ENCODE peak calls at places on chromosome 13, in four cellular contexts. A is bronchial epithelial cell, Q is AG10803, Z is HFF-Myc. W is an unnamed sample.

GRCh38 chr13:94080527-94080926 is 399.0 kb downstream of the DCT start:
- DNase-seq in Q (no peak), Z (no peak), A (no peak), W (no peak)

GRCh38 chr13:113783966-113784644 is 25.1 kb downstream of the TMEM255B start:
- DNase-seq in A (no peak), Q (no peak), Z (no peak), W (no peak)

GRCh38 chr13:23610966-23611486 is 40.8 kb downstream of the TNFRSF19 start:
- DNase-seq in Z (no peak), A (no peak), Q (no peak), W (no peak)

GRCh38 chr13:52067237-52067636 is 42.7 kb downstream of the UTP14C start:
- DNase-seq in Z (no peak), A (no peak), Q (no peak), W (peak)

GRCh38 chr13:67258482-67258881 is 28.3 kb upstream of the PCDH9 start:
- DNase-seq in A (no peak), Z (no peak), Q (no peak), W (peak)

GRCh38 chr13:76019421-76020044 is 383.4 kb downstream of the LMO7 start:
- DNase-seq in Q (no peak), Z (no peak), A (no peak), W (peak)

GRCh38 chr13:70960841-70961443 is 852.7 kb upstream of the KLHL1 start:
- DNase-seq in A (peak), Z (peak), Q (peak), W (peak)

GRCh38 chr13:44573790-44574465 is 2.2 kb downstream of the TSC22D1 start:
- DNase-seq in A (peak), Z (peak), Q (peak), W (peak)

GRCh38 chr13:41231786-41232185 is 31.6 kb downstream of the MTRF1 start:
- DNase-seq in A (peak), Z (no peak), Q (no peak), W (peak)

GRCh38 chr13:30832377-30832776 is 73.7 kb upstream of the MEDAG start:
- DNase-seq in Z (no peak), A (no peak), Q (no peak), W (no peak)

GRCh38 chr13:110109910-110110309 is 197.0 kb downstream of the COL4A1 start:
- DNase-seq in A (no peak), Z (no peak), Q (peak), W (peak)

GRCh38 chr13:114315074-114315785 is 927 bp downstream of the CHAMP1 start:
- DNase-seq in Z (no peak), Q (no peak), A (no peak), W (no peak)

GRCh38 chr13:48437381-48437780 is 24.5 kb upstream of the LPAR6 start:
- DNase-seq in Q (peak), Z (no peak), A (peak), W (peak)

GRCh38 chr13:39781381-39781780 is 125.9 kb downstream of the COG6 start:
- DNase-seq in Z (no peak), A (no peak), Q (no peak), W (no peak)

GRCh38 chr13:91504216-91504615 is 105.8 kb downstream of the GPC5 start:
- DNase-seq in A (no peak), Q (no peak), Z (no peak), W (no peak)

GRCh38 chr13:114142640-114143490 is 10.4 kb upstream of the RASA3 start:
- DNase-seq in A (peak), Q (no peak), Z (no peak), W (no peak)

GRCh38 chr13:43965446-43965845 is 85.7 kb downstream of the LACC1 start:
- DNase-seq in Q (no peak), A (no peak), Z (no peak), W (no peak)

GRCh38 chr13:66071018-66071417 is 1159.1 kb downstream of the PCDH9 start:
- DNase-seq in A (no peak), Q (no peak), Z (no peak), W (peak)

GRCh38 chr13:54787754-54788153 is 1759.1 kb downstream of the OLFM4 start:
- DNase-seq in Q (no peak), A (no peak), Z (no peak), W (no peak)

GRCh38 chr13:82627183-82627582 is 1255.1 kb downstream of the SLITRK1 start:
- DNase-seq in Z (no peak), Q (no peak), A (peak), W (no peak)

GRCh38 chr13:110338441-110339101 is 31.5 kb downstream of the COL4A2 start:
- DNase-seq in Z (no peak), A (no peak), Q (peak), W (peak)

GRCh38 chr13:30892966-30893365 is 13.1 kb upstream of the MEDAG start:
- DNase-seq in A (no peak), Q (peak), Z (no peak), W (peak)

GRCh38 chr13:111275995-111276618 is 44.3 kb upstream of the TEX29 start:
- DNase-seq in A (no peak), Z (no peak), Q (no peak), W (no peak)

GRCh38 chr13:103883698-103884097 is 817.5 kb upstream of the SLC10A2 start:
- DNase-seq in A (peak), Q (no peak), Z (no peak), W (peak)

GRCh38 chr13:105497597-105497996 is 1037.9 kb downstream of the EFNB2 start:
- DNase-seq in Z (no peak), A (no peak), Q (no peak), W (no peak)

GRCh38 chr13:33543089-33543459 is 257.5 kb upstream of the STARD13 start:
- DNase-seq in A (no peak), Q (no peak), Z (no peak), W (no peak)

GRCh38 chr13:46181799-46182490 is at the start of gene LCP1:
- DNase-seq in Z (no peak), Q (no peak), A (no peak), W (no peak)

GRCh38 chr13:101869553-101869952 is 417.1 kb downstream of the ITGBL1 start:
- DNase-seq in A (no peak), Q (peak), Z (no peak), W (no peak)

GRCh38 chr13:95002968-95003813 is 290.8 kb upstream of the SOX21 start:
- DNase-seq in Z (no peak), Q (no peak), A (no peak), W (no peak)

GRCh38 chr13:67662997-67663396 is 432.9 kb upstream of the PCDH9 start:
- DNase-seq in Z (no peak), A (no peak), Q (no peak), W (no peak)

GRCh38 chr13:112940236-112940635 is 28.8 kb upstream of the MCF2L start:
- DNase-seq in Q (no peak), A (no peak), Z (no peak), W (no peak)

GRCh38 chr13:87671824-87672603 is 843 bp downstream of the SLITRK5 start:
- DNase-seq in Z (no peak), A (no peak), Q (no peak), W (no peak)

GRCh38 chr13:94192576-94192975 is 286.9 kb downstream of the DCT start:
- DNase-seq in Q (no peak), Z (peak), A (peak), W (peak)

DNA sequence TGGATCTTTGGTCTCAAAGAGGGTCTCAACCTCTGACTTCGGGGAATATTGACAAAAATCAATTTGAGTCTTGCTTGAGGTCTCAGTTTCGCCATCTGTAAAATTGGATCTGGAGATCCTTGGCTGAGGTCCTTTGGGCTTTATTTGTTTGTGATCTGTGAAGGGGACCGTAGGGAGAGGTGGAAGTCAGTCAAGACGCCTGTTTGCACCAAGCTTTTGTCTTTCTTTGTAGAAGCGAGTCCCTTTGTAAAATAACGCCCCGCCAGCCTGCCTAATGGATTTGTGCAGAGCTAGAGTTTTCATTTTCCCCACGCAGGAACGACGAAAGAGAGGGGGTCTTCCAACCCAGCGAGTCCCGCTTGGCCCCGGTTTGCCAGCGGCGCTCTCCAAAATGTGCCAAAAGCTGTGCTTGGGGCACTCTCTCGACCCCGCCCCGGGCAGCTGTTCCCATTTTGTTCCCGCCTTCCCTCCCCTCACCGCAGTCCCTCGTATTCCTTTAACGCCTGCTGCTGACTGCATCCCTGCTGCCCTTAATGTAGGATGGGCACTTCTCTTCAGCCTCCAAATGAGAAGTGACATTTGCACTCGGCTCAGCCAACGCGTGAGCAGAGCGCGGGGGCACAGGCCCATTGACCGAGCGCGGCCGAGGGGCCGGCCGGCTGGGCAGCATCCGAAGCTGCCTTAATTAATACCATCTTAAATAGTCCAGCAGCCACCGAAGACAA is 13.0 kb downstream of the ZIC5 start:
- DNase-seq in Q (no peak), A (no peak), Z (no peak), W (no peak)
- H3K4me3 ChIP-seq in Q (no peak), A (no peak), Z (no peak), W (no peak)

GRCh38 chr13:26718872-26719271 is 41.7 kb downstream of the GPR12 start:
- DNase-seq in A (no peak), Z (no peak), Q (no peak), W (no peak)
- H3K4me3 ChIP-seq in A (no peak), Z (no peak), Q (no peak), W (no peak)

DNA sequence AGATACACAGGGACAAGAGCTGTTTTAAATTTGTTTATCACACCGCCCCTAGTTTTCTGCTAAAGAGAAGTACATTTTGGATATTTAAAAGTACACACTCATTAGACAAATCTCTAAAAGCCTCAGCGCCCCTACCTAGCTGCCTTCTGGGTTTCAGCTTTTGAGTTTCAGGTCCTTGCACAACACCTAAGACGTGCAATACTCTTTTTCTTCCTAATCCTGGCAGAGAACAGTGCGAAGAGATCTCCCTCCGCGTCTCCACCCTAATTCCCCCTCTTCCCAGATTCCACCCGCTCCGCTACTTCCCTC is 419 bp upstream of the KLF5 start:
- DNase-seq in Q (no peak), Z (no peak), A (no peak), W (no peak)
- H3K4me3 ChIP-seq in Q (peak), Z (peak), A (peak), W (peak)

DNA sequence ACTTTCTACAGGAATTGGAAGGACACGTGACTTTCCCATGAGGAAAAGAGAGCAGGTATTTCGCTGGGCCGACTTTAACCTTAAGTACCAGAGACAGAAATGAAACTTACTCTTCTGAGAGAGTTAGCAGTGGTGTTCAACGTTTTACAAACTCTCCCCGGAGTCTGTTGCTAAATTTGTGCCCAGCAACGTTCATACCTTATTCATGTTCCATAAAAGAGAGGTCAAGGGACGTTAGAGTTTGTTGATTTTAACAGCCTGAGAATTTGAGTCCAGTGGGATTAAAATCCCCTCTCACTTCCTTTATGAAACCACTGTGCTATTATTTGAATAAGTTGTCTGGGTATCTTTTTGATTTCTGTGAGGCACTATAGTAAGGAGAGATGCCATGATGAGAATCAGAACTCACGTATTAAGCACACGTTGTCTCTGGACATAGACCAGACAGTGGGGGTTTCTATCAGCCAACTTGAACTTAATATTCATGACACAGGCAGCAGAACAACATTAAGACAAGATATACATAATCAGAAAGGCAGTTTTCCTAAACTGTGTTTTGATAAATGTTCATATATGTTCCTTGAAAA is 33.4 kb downstream of the SPRY2 start:
- DNase-seq in Q (no peak), A (no peak), Z (no peak), W (no peak)
- H3K4me3 ChIP-seq in Q (no peak), A (no peak), Z (no peak), W (no peak)

GRCh38 chr13:21341637-21342422 is 117.3 kb downstream of the ZDHHC20 start:
- DNase-seq in Z (no peak), Q (no peak), A (no peak), W (no peak)

GRCh38 chr13:21338651-21339278 is 120.3 kb downstream of the ZDHHC20 start:
- DNase-seq in A (no peak), Z (no peak), Q (no peak), W (no peak)

GRCh38 chr13:21343659-21344058 is 115.4 kb downstream of the ZDHHC20 start:
- DNase-seq in Q (no peak), A (no peak), Z (no peak), W (no peak)

GRCh38 chr13:21344662-21345176 is 114.4 kb downstream of the ZDHHC20 start:
- DNase-seq in Q (no peak), Z (no peak), A (no peak), W (no peak)

GRCh38 chr13:21342699-21343442 is 116.2 kb downstream of the ZDHHC20 start:
- DNase-seq in Q (no peak), A (no peak), Z (no peak), W (no peak)
- H3K4me3 ChIP-seq in Q (no peak), A (no peak), Z (no peak), W (no peak)

GRCh38 chr13:107969551-107969950 is 245.8 kb downstream of the LIG4 start:
- DNase-seq in Q (no peak), A (no peak), Z (no peak), W (no peak)
- H3K4me3 ChIP-seq in Q (no peak), A (no peak), Z (no peak), W (no peak)